ENCODE peak calls at places on chromosomes 2 and 18, in five cellular contexts. B is GM12865, A is fibroblast of pulmonary artery, O is HL-60, K is midbrain. J is an unnamed sample.

GRCh38 chr2:120630031-120630701 is 105.5 kb upstream of the GLI2 start:
- DNase-seq in K (no peak), B (no peak), A (no peak), O (no peak), J (no peak)

GRCh38 chr2:64630752-64631151 is 23.0 kb downstream of the SERTAD2 start:
- DNase-seq in K (no peak), A (no peak), B (no peak), O (no peak), J (no peak)

GRCh38 chr2:61620244-61621159 is 82.3 kb upstream of the XPO1 start:
- DNase-seq in A (peak), B (peak), O (peak), K (no peak), J (no peak)

GRCh38 chr18:7568426-7568825 is 1.3 kb downstream of the PTPRM start:
- DNase-seq in K (peak), B (no peak), A (no peak), O (no peak), J (peak)

GRCh38 chr2:20781656-20782265 is 41.1 kb downstream of the LDAH start:
- DNase-seq in O (peak), A (peak), B (peak), K (no peak), J (no peak)

GRCh38 chr2:28895189-28895893 is 874 bp downstream of the WDR43 start:
- DNase-seq in O (peak), A (peak), B (peak), K (peak), J (peak)

GRCh38 chr18:59606193-59607175 is 90.7 kb downstream of the CCBE1 start:
- DNase-seq in K (no peak), A (peak), O (no peak), B (no peak), J (no peak)

GRCh38 chr2:162840598-162841246 is 2.2 kb upstream of the KCNH7 start:
- DNase-seq in A (peak), B (peak), K (peak), O (peak), J (peak)

GRCh38 chr2:108634591-108635160 is 84.6 kb upstream of the RANBP2 start:
- DNase-seq in A (no peak), B (no peak), O (no peak), K (no peak), J (no peak)

GRCh38 chr2:8004250-8004681 is 677.6 kb upstream of the ID2 start:
- DNase-seq in A (peak), K (no peak), B (peak), O (peak), J (no peak)

GRCh38 chr2:86832334-86833096 is 29.2 kb downstream of the CD8B start:
- DNase-seq in B (no peak), O (no peak), A (no peak), K (no peak), J (no peak)

GRCh38 chr18:9055185-9055584 is 47.3 kb upstream of the NDUFV2 start:
- DNase-seq in K (no peak), A (peak), O (no peak), B (peak), J (no peak)

GRCh38 chr2:188199716-188200128 is 92.0 kb upstream of the GULP1 start:
- DNase-seq in O (no peak), K (no peak), A (peak), B (no peak), J (no peak)

GRCh38 chr2:223735035-223735640 is 102.2 kb downstream of the AP1S3 start:
- DNase-seq in B (no peak), A (peak), K (no peak), O (no peak), J (no peak)

GRCh38 chr2:105180491-105180972 is 61.0 kb upstream of the GPR45 start:
- DNase-seq in B (no peak), K (no peak), A (no peak), O (no peak), J (no peak)

GRCh38 chr2:109523121-109523520 is 90.6 kb downstream of the SEPTIN10 start:
- DNase-seq in K (no peak), O (no peak), A (no peak), B (no peak), J (no peak)

GRCh38 chr2:240918258-240919091 is 12.3 kb downstream of the CROCC2 start:
- DNase-seq in B (no peak), A (no peak), K (no peak), O (no peak), J (no peak)

GRCh38 chr2:96247009-96247408 is 18.8 kb downstream of the TMEM127 start:
- DNase-seq in K (no peak), A (no peak), O (peak), B (no peak), J (no peak)

GRCh38 chr18:44917184-44917864 is 236.6 kb downstream of the SETBP1 start:
- DNase-seq in A (no peak), O (no peak), K (no peak), B (no peak), J (no peak)

GRCh38 chr2:234495076-234495800 is 1.6 kb downstream of the ARL4C start:
- DNase-seq in A (no peak), O (no peak), K (no peak), B (no peak), J (no peak)

GRCh38 chr2:155840661-155841060 is 491.9 kb downstream of the NR4A2 start:
- DNase-seq in K (no peak), A (no peak), O (no peak), B (no peak), J (no peak)

GRCh38 chr18:54163458-54163857 is 61.0 kb downstream of the MBD2 start:
- DNase-seq in A (no peak), O (no peak), B (no peak), K (no peak), J (no peak)

GRCh38 chr2:172148246-172148645 is 45.5 kb upstream of the DLX2 start:
- DNase-seq in A (no peak), K (no peak), B (no peak), O (no peak), J (no peak)

GRCh38 chr2:98880266-98881152 is 55.5 kb downstream of the CRACDL start:
- DNase-seq in K (no peak), A (no peak), O (no peak), B (no peak), J (no peak)

GRCh38 chr2:240458900-240459391 is 23.5 kb downstream of the GPC1 start:
- DNase-seq in K (no peak), B (no peak), A (no peak), O (no peak), J (no peak)

J was measured in globus pallidus.